ENCODE peak calls at places on chromosomes 5 and 9, in nine cellular contexts. G is uterus; V is GM12878; N is adrenal gland; Q is colonic mucosa; K is GM23248; F is CD8-positive, alpha-beta memory T cell; B is ovary; X is upper lobe of right lung. L is an unnamed sample. For H3K9me3, the result is how much of the 10 kb centered on the place peaks cover.

GRCh38 chr5:40679998-40680681 is 425 bp downstream of the PTGER4 start:
- DNase-seq in N (no peak), X (peak), B (no peak), K (no peak), G (no peak), F (peak), V (no peak), Q (peak), L (no peak)

GRCh38 chr9:107488400-107489143 is 997 bp downstream of the KLF4 start:
- DNase-seq in Q (peak), K (peak), B (peak), V (no peak), X (peak), G (peak), F (no peak), N (peak), L (no peak)

GRCh38 chr5:84494453-84494852 is 109.8 kb upstream of the EDIL3 start:
- DNase-seq in N (no peak), Q (no peak), X (no peak), V (no peak), F (no peak), B (no peak), K (peak), G (no peak), L (no peak)

GRCh38 chr9:99431103-99431502 is 209.0 kb downstream of the SEC61B start:
- DNase-seq in Q (no peak), F (no peak), B (no peak), X (no peak), G (no peak), N (peak), K (peak), V (no peak), L (no peak)

GRCh38 chr5:683619-684481 is 9.3 kb downstream of the TPPP start:
- DNase-seq in F (no peak), N (no peak), Q (no peak), V (no peak), G (no peak), K (no peak), X (peak), B (peak), L (no peak)

GRCh38 chr5:65828507-65828906 is 97.9 kb upstream of the ERBIN start:
- DNase-seq in Q (no peak), G (no peak), X (no peak), N (no peak), F (no peak), B (no peak), K (peak), V (no peak), L (no peak)

GRCh38 chr9:76013797-76014196 is 123.3 kb downstream of the PCSK5 start:
- DNase-seq in B (no peak), V (no peak), Q (no peak), K (no peak), F (no peak), N (no peak), X (no peak), G (no peak), L (no peak)

GRCh38 chr9:130532426-130532825 is 47.0 kb upstream of the FUBP3 start:
- DNase-seq in G (no peak), X (no peak), F (no peak), Q (no peak), N (no peak), B (no peak), V (no peak), K (no peak), L (no peak)

GRCh38 chr5:149264432-149265069 is 7.1 kb upstream of the AFAP1L1 start:
- DNase-seq in N (no peak), Q (peak), F (peak), B (no peak), V (no peak), K (peak), G (no peak), X (no peak), L (peak)

GRCh38 chr9:133421615-133422542 is at the start of gene ADAMTS13:
- DNase-seq in Q (no peak), F (peak), X (no peak), V (peak), B (no peak), K (peak), N (no peak), G (no peak), L (no peak)

GRCh38 chr9:16729656-16730055 is 140.8 kb downstream of the BNC2 start:
- DNase-seq in F (no peak), N (no peak), Q (no peak), V (no peak), K (no peak), B (no peak), X (no peak), G (no peak), L (no peak)

DNA sequence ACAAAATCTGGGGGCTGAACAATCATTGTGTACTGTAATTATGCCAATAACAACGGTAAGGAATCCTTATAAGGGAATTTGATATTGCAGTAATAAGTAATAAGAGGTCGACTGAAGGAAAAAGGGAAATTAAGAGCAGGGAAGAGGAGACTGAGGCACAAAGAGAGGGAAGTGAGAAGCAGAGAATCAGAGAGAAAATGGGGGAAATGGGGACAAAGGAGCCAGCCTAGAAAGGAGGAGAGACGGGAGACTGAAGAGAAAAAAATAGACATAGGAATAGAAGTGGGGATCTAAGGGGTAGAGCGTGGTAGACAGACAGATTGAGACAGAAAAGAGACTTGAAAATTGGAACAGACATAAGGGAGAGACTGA is 518 bp upstream of the ZNF300 start:
- DNase-seq in F (no peak), Q (no peak), N (no peak), V (no peak), B (no peak), X (no peak), K (no peak), G (no peak), L (no peak)
- H3K9me3 ChIP-seq in F (under half), Q (under half), N (under half), V (under half), B (under half), X (under half), K (under half), G (under half), L (under half)

DNA sequence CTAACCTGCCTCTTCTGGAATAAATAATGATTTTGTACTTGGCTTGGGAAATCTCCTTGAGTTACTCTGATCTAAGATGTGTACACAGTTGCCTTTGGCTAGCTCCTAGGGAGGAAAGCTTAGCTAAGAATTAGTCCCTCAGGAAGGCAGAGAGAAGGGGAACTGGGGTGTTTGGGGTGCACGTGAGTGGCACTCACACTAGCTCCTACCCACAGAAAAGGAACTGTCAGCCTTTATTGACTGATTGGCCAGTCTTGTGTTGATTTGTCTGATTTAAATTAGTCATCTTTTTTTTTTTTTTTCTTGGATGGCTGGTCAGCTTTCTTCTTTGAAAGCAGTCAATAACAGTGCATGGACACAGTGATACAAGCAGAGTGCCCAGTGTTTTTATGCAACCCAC is 107.7 kb downstream of the DMRT2 start:
- DNase-seq in X (no peak), F (no peak), V (no peak), B (no peak), N (no peak), Q (no peak), K (no peak), G (no peak), L (no peak)
- H3K9me3 ChIP-seq in X (under half), F (under half), V (under half), B (under half), N (under half), Q (under half), K (under half), G (under half), L (under half)

GRCh38 chr5:110221036-110221435 is 505.4 kb downstream of the TMEM232 start:
- DNase-seq in F (no peak), B (no peak), X (no peak), V (no peak), Q (no peak), K (no peak), N (no peak), G (no peak), L (no peak)
- H3K9me3 ChIP-seq in F (under half), B (under half), X (under half), V (under half), Q (under half), K (under half), N (under half), G (under half), L (under half)

GRCh38 chr5:43134019-43134418 is 13.3 kb downstream of the ZNF131 start:
- DNase-seq in V (no peak), G (no peak), K (no peak), F (no peak), N (no peak), B (no peak), X (no peak), Q (no peak), L (no peak)

GRCh38 chr5:43141211-43141610 is 20.5 kb downstream of the ZNF131 start:
- DNase-seq in G (no peak), V (no peak), X (no peak), F (no peak), N (no peak), K (peak), Q (no peak), B (no peak), L (no peak)

GRCh38 chr5:43140286-43140685 is 19.6 kb downstream of the ZNF131 start:
- DNase-seq in X (no peak), V (no peak), B (no peak), K (no peak), F (no peak), N (no peak), G (no peak), Q (no peak), L (no peak)

DNA sequence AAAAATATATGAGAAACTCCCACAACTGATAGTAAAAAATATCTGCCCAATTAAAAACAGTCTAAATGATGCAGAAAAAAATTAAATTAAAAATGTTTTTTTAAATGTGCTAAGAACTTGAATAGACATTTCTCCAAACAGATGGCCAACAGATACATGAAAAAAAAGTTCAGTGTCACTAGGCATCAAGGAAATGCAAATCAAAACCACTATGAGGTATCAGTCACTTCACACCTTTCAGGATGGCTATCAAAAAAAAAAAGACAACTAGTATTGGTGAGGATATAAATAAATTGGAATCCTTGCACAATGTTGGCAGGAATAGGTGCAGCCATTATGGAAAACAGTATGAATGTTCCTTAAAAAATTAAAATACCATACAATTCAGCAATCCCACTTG is 16.6 kb downstream of the ZNF131 start:
- DNase-seq in K (no peak), V (no peak), G (no peak), B (no peak), F (no peak), X (no peak), N (no peak), Q (no peak), L (no peak)
- H3K9me3 ChIP-seq in K (under half), V (under half), G (under half), B (under half), F (under half), X (under half), N (under half), Q (under half), L (under half)

DNA sequence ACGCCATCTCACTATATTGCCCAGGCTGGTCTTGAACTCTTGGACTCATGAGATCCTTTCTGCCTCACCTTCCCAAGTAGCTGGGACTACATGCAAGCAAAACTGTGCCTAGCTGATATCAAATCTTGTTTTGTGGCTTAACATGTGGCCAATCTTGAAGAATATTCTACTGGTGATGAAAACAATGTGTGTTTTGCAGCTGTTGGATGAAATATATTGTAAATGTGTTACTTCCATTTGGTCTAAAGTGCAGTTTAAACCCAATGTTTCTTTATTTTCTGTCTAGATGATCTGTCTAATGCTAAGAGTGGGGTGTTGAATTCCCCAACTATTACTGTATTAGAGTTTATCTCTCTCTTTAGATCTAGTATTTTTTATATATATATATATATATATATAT is 73.1 kb downstream of the RNF130 start:
- DNase-seq in X (no peak), F (no peak), N (no peak), K (no peak), G (no peak), B (no peak), V (no peak), Q (no peak), L (no peak)
- H3K9me3 ChIP-seq in X (under half), F (under half), N (under half), K (under half), G (under half), B (under half), V (under half), Q (under half), L (under half)

GRCh38 chr5:82155305-82155704 is 122.8 kb downstream of the RPS23 start:
- DNase-seq in N (no peak), V (no peak), X (no peak), K (no peak), G (no peak), B (no peak), F (no peak), Q (no peak), L (no peak)

GRCh38 chr5:82156876-82157275 is 121.3 kb downstream of the RPS23 start:
- DNase-seq in F (no peak), N (no peak), Q (no peak), V (no peak), X (no peak), G (no peak), K (no peak), B (no peak), L (no peak)

GRCh38 chr5:82160948-82161347 is 117.2 kb downstream of the RPS23 start:
- DNase-seq in V (no peak), G (no peak), X (no peak), Q (no peak), F (no peak), K (peak), B (no peak), N (no peak), L (no peak)

GRCh38 chr5:82162568-82162967 is 115.6 kb downstream of the RPS23 start:
- DNase-seq in G (no peak), V (no peak), F (no peak), K (no peak), X (no peak), B (no peak), N (no peak), Q (no peak), L (no peak)

DNA sequence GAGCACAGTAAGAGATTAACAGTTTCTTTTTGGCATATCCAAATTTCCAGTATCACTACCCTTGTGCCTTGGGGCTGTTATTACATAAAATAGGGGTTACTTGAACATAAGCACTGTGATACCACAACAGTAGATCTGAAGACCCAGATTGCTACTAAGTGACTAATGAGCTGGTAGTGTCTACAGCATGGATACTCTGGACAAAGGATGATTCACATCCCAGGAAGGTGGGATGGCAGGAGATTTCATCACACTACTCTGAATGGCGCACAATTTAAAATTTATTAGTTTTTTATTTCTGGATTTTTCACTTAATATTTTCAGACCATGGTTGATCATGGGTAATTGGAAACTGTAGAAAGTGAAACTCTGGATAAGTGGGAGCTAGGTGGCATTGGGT is 119.1 kb downstream of the RPS23 start:
- DNase-seq in X (no peak), F (no peak), G (no peak), B (no peak), Q (no peak), V (no peak), K (peak), N (no peak), L (no peak)
- H3K9me3 ChIP-seq in X (under half), F (under half), G (under half), B (under half), Q (under half), V (under half), K (under half), N (under half), L (under half)

GRCh38 chr9:135001526-135001925 is 83.8 kb upstream of the FCN1 start:
- DNase-seq in B (no peak), N (no peak), Q (no peak), K (no peak), X (peak), V (no peak), G (no peak), F (no peak), L (no peak)
- H3K9me3 ChIP-seq in B (under half), N (under half), Q (under half), K (under half), X (under half), V (under half), G (under half), F (under half), L (under half)

GRCh38 chr5:138783976-138784375 is 30.8 kb downstream of the CTNNA1 start:
- DNase-seq in Q (no peak), K (no peak), V (no peak), N (peak), B (no peak), F (no peak), G (no peak), X (no peak), L (no peak)

GRCh38 chr5:138773215-138773614 is 20.0 kb downstream of the CTNNA1 start:
- DNase-seq in X (no peak), G (no peak), N (no peak), Q (no peak), F (no peak), K (peak), B (no peak), V (no peak), L (no peak)

GRCh38 chr5:138775034-138775433 is 21.8 kb downstream of the CTNNA1 start:
- DNase-seq in Q (no peak), G (no peak), B (no peak), X (no peak), V (no peak), F (no peak), K (no peak), N (no peak), L (no peak)

DNA sequence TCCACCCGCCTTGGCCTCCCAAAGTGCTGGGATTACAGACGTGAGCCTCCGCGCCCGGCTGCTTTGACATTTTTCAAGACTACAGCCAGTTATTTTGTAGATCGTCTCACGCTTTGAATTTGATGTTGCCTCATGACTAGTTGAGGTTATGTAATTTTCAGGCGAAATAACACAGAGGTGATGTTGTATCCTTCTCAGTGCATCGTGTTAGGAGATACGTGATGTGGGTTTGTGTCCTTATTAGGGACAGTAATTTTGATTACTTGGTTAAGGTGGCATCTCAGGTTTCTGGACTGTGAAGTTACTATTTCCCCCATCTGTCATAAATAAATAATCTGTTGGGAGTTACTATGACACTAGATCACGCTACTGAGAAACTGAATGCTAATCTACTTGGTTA is 25.0 kb downstream of the CTNNA1 start:
- DNase-seq in N (no peak), X (no peak), K (no peak), F (no peak), V (no peak), B (no peak), Q (no peak), G (no peak), L (no peak)
- H3K9me3 ChIP-seq in N (under half), X (under half), K (under half), F (under half), V (under half), B (under half), Q (under half), G (under half), L (under half)

DNA sequence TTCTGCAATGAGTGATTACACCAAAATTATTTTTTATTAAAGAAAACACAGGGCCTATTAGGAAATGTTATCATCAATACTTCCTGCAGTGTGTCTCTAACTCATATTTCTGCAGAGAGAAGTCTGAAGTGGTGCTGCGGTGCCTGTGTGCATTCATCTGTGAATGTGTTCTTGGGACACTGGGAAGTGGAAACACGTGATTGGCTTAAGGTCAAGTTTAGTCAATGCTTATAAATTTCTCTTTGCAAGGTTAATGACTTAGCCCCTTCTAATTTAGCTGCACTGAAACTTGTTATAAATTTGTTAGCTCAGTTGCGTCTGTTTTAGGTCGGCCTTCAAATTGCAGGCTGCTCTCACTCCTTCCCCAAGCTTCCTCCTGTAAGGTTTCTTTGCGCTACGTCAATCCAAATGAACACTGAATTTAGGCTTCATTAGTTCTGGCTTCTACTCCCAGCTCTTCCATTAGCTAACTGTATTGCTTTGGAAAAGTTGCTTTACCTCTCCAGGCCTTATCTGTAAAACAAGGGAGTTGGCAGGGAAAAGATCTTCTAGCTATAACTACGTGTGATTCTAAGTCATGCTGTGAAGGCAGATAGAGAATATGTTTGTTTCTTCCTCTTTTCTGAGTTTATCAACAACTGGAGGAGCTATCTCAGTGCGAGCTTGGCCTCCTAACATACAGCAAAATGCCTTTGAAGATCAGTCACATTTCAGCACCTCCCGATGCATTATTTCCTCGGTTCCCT is 341.9 kb downstream of the NFIB start:
- DNase-seq in N (no peak), V (no peak), F (no peak), K (no peak), B (no peak), X (no peak), Q (no peak), G (no peak), L (no peak)
- H3K9me3 ChIP-seq in N (under half), V (under half), F (under half), K (under half), B (under half), X (under half), Q (under half), G (under half), L (under half)